ENCODE peak calls at places on chromosomes 1 and 21, in six cellular contexts. W is body of pancreas, T is colonic mucosa, K is transverse colon, I is psoas muscle, O is keratinocyte. Q is an unnamed sample.
A peak's percentile ranks its signal among the peaks of the same experiment; 100 is the strongest.

GRCh38 chr1:229031491-229032341 is 239.2 kb upstream of the RAB4A start:
- DNase-seq in W (no peak), T (no peak), K (no peak), I (no peak), O (no peak), Q (no peak)

GRCh38 chr1:208111646-208112200 is 132.5 kb downstream of the PLXNA2 start:
- DNase-seq in W (no peak), T (no peak), K (no peak), I (no peak), O (no peak), Q (no peak)

GRCh38 chr1:170730443-170730842 is 66.5 kb downstream of the PRRX1 start:
- DNase-seq in W (no peak), T (no peak), K (no peak), I (no peak), O (no peak), Q (no peak)

GRCh38 chr1:101697057-101697456 is 299.7 kb downstream of the OLFM3 start:
- DNase-seq in W (no peak), T (no peak), K (no peak), I (no peak), O (no peak), Q (no peak)

GRCh38 chr1:229557214-229557850 is 1.2 kb downstream of the ABCB10 start:
- DNase-seq in W (no peak), T (no peak), K (no peak), I (no peak), O (no peak), Q (no peak)

GRCh38 chr1:64519921-64520320 is 50.0 kb downstream of the CACHD1 start:
- DNase-seq in W (peak; percentile 29), T (no peak), K (no peak), I (no peak), O (no peak), Q (peak; percentile 43)

GRCh38 chr1:22641906-22642636 is 1.4 kb upstream of the C1QC start:
- DNase-seq in W (peak; percentile 90), T (peak; percentile 83), K (peak; percentile 82), I (peak; percentile 92), O (no peak), Q (peak; percentile 84)

GRCh38 chr21:36105327-36105842 is 29.5 kb upstream of the CBR3 start:
- DNase-seq in W (no peak), T (no peak), K (no peak), I (no peak), O (no peak), Q (no peak)

GRCh38 chr1:34460193-34460592 is 283.5 kb downstream of the C1orf94 start:
- DNase-seq in W (peak; percentile 67), T (peak; percentile 60), K (peak; percentile 47), I (no peak), O (peak; percentile 15), Q (no peak)

GRCh38 chr1:89907669-89908293 is 86.9 kb downstream of the LRRC8D start:
- DNase-seq in W (no peak), T (no peak), K (no peak), I (no peak), O (no peak), Q (no peak)

GRCh38 chr1:51048670-51049069 is 53.4 kb upstream of the C1orf185 start:
- DNase-seq in W (no peak), T (no peak), K (no peak), I (no peak), O (no peak), Q (no peak)

GRCh38 chr1:119367332-119368124 is 1.1 kb upstream of the HAO2 start:
- DNase-seq in W (no peak), T (no peak), K (no peak), I (no peak), O (no peak), Q (no peak)

GRCh38 chr1:78126506-78126905 is 80.7 kb downstream of the GIPC2 start:
- DNase-seq in W (no peak), T (no peak), K (no peak), I (no peak), O (no peak), Q (no peak)

GRCh38 chr1:116001739-116002487 is 25.6 kb downstream of the SLC22A15 start:
- DNase-seq in W (peak; percentile 60), T (no peak), K (no peak), I (no peak), O (peak; percentile 32), Q (no peak)

GRCh38 chr1:203627819-203628184 is 1.2 kb downstream of the ATP2B4 start:
- DNase-seq in W (no peak), T (peak; percentile 58), K (peak; percentile 47), I (no peak), O (no peak), Q (no peak)
- H3K4me1 ChIP-seq in W (peaks cover 51% of the 10 kb centered on the region), T (peaks cover 6% of the 10 kb centered on the region), K (peaks cover 41% of the 10 kb centered on the region), I (peaks cover 29% of the 10 kb centered on the region), O (peaks cover 42% of the 10 kb centered on the region), Q (peaks cover 45% of the 10 kb centered on the region)

GRCh38 chr1:151282883-151283725 is 1.0 kb downstream of the ZNF687 start:
- DNase-seq in W (no peak), T (peak; percentile 42), K (peak; percentile 41), I (peak; percentile 69), O (no peak), Q (peak; percentile 70)
- TF ChIP-seq CTCF in W (no peak), T (no peak), K (no peak), I (no peak), O (no peak), Q (no peak)

GRCh38 chr1:203796223-203796747 is 862 bp downstream of the ZBED6 start:
- DNase-seq in W (no peak), T (peak; percentile 51), K (peak; percentile 36), I (no peak), O (no peak), Q (no peak)

GRCh38 chr1:203799157-203799556 is 3.7 kb downstream of the ZBED6 start:
- DNase-seq in W (no peak), T (no peak), K (no peak), I (no peak), O (no peak), Q (no peak)

GRCh38 chr1:203797948-203798347 is 2.5 kb downstream of the ZBED6 start:
- DNase-seq in W (peak; percentile 18), T (peak; percentile 22), K (peak; percentile 19), I (no peak), O (peak; percentile 81), Q (peak; percentile 12)

GRCh38 chr1:203795382-203796222 is at the start of the genes ZBED6 and ZC3H11A:
- DNase-seq in W (peak; percentile 98), T (peak; percentile 99), K (peak; percentile 99), I (peak; percentile 100), O (peak; percentile 92), Q (peak; percentile 100)

DNA sequence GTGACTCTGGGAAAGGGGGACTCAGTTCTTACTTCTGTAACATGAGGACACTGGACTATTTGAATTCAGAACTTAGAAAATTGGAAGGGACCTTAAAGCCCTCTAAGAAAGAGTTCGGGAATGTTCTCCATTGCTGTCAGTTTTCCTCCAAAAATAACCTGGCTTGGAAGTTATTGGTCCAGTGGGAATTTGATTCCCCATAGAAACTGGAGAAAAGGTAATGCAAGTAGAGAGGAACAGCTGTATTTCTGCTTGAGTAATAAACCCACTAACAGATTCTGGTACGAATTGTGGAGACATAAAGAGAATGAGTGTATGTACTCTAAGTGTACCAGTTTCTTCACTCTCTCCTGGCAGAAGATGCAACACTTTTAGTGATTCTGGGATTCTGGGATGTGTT is 1.8 kb downstream of the ZBED6 start:
- DNase-seq in W (no peak), T (no peak), K (no peak), I (no peak), O (no peak), Q (no peak)
- H3K4me1 ChIP-seq in W (peaks cover 60% of the 10 kb centered on the region), T (peaks cover 4% of the 10 kb centered on the region), K (peaks cover 30% of the 10 kb centered on the region), I (peaks cover 58% of the 10 kb centered on the region), O (peaks cover 40% of the 10 kb centered on the region), Q (peaks cover 67% of the 10 kb centered on the region)

DNA sequence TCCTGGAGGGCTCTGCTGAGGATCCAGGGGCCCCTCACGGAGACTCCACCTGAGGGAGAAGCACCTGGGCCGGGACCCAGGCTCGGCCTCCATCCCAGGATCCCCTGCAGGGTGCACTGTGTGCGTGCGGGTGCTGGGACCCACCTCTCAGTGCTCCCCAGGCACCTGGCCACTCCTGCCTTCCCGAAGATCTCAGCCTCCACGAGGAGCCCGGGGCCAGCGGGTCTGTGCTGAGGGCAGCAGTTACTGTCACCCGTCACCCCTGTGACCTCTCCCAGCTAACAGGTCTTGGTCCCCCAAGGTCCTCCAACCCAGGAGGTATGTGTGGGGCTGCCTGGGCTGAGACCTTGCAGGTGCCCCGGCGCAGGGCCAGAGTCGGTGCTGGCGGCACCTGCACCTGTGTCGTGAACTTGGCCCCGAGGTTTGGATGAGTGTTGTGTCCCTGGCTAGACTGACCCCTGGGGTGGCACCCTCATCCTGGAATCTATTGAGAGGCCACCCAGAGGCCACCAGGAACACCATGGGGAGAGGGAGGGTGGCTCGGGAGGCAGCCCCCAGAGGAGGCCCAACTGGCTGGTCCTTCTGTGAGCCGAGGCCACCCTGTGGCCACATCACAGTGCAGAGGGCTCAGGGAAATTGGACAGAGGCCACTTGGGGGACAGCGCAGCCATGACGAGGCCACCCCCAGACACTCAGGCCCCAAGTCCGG is 17.6 kb downstream of the MORN1 start:
- DNase-seq in W (no peak), T (no peak), K (peak; percentile 5), I (peak; percentile 28), O (no peak), Q (no peak)
- TF ChIP-seq CTCF in W (no peak), T (no peak), K (no peak), I (no peak), O (no peak), Q (no peak)

DNA sequence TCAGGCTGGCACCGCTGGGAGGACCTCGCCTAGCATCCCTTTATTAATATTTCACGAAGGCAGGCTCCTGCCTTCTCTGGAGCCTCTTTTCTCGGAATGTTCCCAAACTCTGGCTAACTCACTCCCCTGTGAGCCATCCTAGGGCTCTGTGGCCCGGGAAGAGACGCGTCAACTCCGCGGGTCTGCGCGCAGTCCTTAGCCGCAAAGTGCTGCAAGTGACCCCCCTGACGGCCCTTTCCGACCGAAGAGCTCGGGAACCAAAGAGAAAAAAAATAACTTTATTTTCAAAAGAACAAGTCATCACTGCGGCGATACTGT is 14.6 kb downstream of the NR5A2 start:
- DNase-seq in W (no peak), T (no peak), K (no peak), I (no peak), O (no peak), Q (no peak)
- H3K4me1 ChIP-seq in W (peaks cover 32% of the 10 kb centered on the region), T (no peaks in the 10 kb centered on the region), K (peaks cover 10% of the 10 kb centered on the region), I (peaks cover 16% of the 10 kb centered on the region), O (peaks cover 7% of the 10 kb centered on the region), Q (peaks cover 6% of the 10 kb centered on the region)

GRCh38 chr1:15022069-15022468 is 131.5 kb upstream of the TMEM51 start:
- DNase-seq in W (no peak), T (peak; percentile 55), K (no peak), I (no peak), O (no peak), Q (no peak)
- TF ChIP-seq CTCF in W (no peak), T (no peak), K (no peak), I (no peak), O (no peak), Q (no peak)

GRCh38 chr1:46614604-46614984 is 2.0 kb downstream of the MOB3C start:
- DNase-seq in W (no peak), T (no peak), K (no peak), I (no peak), O (no peak), Q (no peak)
- H3K4me1 ChIP-seq in W (peaks cover 74% of the 10 kb centered on the region), T (peaks cover 5% of the 10 kb centered on the region), K (peaks cover 47% of the 10 kb centered on the region), I (peaks cover 60% of the 10 kb centered on the region), O (peaks cover 58% of the 10 kb centered on the region), Q (peaks cover 51% of the 10 kb centered on the region)

Q was measured in heart left ventricle.